ENCODE peak calls at places on chromosomes 4 and X, in eight cellular contexts. B is thoracic aorta, E is ovary, F is right lobe of liver, R is cerebellum, V is HCT116, G is hepatocyte, C is endothelial cell. W is an unnamed sample.

GRCh38 chr4:125520258-125520990 is 205.7 kb downstream of the FAT4 start:
- DNase-seq in B (no peak), E (no peak), F (no peak), R (no peak), V (no peak), G (no peak), C (no peak), W (no peak)

GRCh38 chr4:64144994-64145393 is 264.3 kb downstream of the TECRL start:
- DNase-seq in B (no peak), E (no peak), F (no peak), R (no peak), V (no peak), G (no peak), C (no peak), W (no peak)

GRCh38 chr4:39698424-39699009 is 581 bp downstream of the UBE2K start:
- DNase-seq in B (no peak), E (peak; percentile 48), F (peak; percentile 63), R (peak; percentile 43), V (no peak), G (peak; percentile 60), C (peak; percentile 58), W (peak; percentile 36)

GRCh38 chr4:125200556-125200955 is 114.2 kb upstream of the FAT4 start:
- DNase-seq in B (no peak), E (no peak), F (no peak), R (no peak), V (no peak), G (no peak), C (no peak), W (no peak)

GRCh38 chrX:39969099-39969825 is 128.5 kb downstream of the BCOR start:
- DNase-seq in B (no peak), E (no peak), F (peak; percentile 31), R (no peak), V (no peak), G (no peak), C (no peak), W (no peak)

GRCh38 chr4:118842055-118842454 is 6.1 kb upstream of the SEC24D start:
- DNase-seq in B (no peak), E (no peak), F (no peak), R (no peak), V (peak; percentile 68), G (no peak), C (no peak), W (no peak)

GRCh38 chr4:151671541-151672059 is 89.2 kb downstream of the GATB start:
- DNase-seq in B (no peak), E (no peak), F (no peak), R (no peak), V (no peak), G (no peak), C (no peak), W (no peak)

GRCh38 chr4:25128671-25129070 is 31.6 kb downstream of the SEPSECS start:
- DNase-seq in B (no peak), E (no peak), F (no peak), R (no peak), V (no peak), G (no peak), C (no peak), W (no peak)

GRCh38 chrX:17160971-17161370 is 214.0 kb upstream of the NHS start:
- DNase-seq in B (no peak), E (no peak), F (no peak), R (no peak), V (no peak), G (no peak), C (no peak), W (no peak)

GRCh38 chrX:92231391-92231790 is 452.2 kb downstream of the PCDH11X start:
- DNase-seq in B (no peak), E (no peak), F (no peak), R (no peak), V (no peak), G (no peak), C (no peak), W (no peak)

GRCh38 chr4:59814402-59814801 is 1385.7 kb upstream of the ADGRL3 start:
- DNase-seq in B (no peak), E (no peak), F (no peak), R (no peak), V (no peak), G (peak; percentile 3), C (no peak), W (no peak)

GRCh38 chr4:143186634-143187033 is 1.9 kb downstream of the USP38 start:
- DNase-seq in B (no peak), E (no peak), F (no peak), R (no peak), V (no peak), G (peak; percentile 10), C (no peak), W (no peak)

GRCh38 chrX:40174594-40175415 is 77.0 kb upstream of the BCOR start:
- DNase-seq in B (no peak), E (peak; percentile 58), F (peak; percentile 51), R (peak; percentile 20), V (no peak), G (peak; percentile 82), C (peak; percentile 61), W (no peak)

GRCh38 chr4:11769425-11769824 is 340.7 kb upstream of the HS3ST1 start:
- DNase-seq in B (no peak), E (peak; percentile 78), F (no peak), R (no peak), V (no peak), G (peak; percentile 41), C (no peak), W (no peak)

GRCh38 chr4:8228319-8229250 is 29.5 kb downstream of the SH3TC1 start:
- DNase-seq in B (no peak), E (peak; percentile 83), F (peak; percentile 88), R (peak; percentile 47), V (no peak), G (peak; percentile 66), C (no peak), W (peak; percentile 86)

GRCh38 chrX:47097018-47097417 is 18.8 kb downstream of the RGN start:
- DNase-seq in B (no peak), E (no peak), F (no peak), R (no peak), V (no peak), G (no peak), C (no peak), W (no peak)

GRCh38 chrX:35382966-35383365 is 415.2 kb upstream of the MAGEB16 start:
- DNase-seq in B (no peak), E (no peak), F (no peak), R (no peak), V (no peak), G (no peak), C (no peak), W (no peak)

GRCh38 chr4:133618963-133619362 is 469.9 kb downstream of the PCDH10 start:
- DNase-seq in B (no peak), E (no peak), F (no peak), R (no peak), V (no peak), G (no peak), C (no peak), W (no peak)

GRCh38 chr4:39353478-39354177 is 12.5 kb downstream of the RFC1 start:
- DNase-seq in B (no peak), E (no peak), F (no peak), R (no peak), V (no peak), G (peak; percentile 20), C (no peak), W (no peak)

GRCh38 chr4:165096776-165097175 is 15.9 kb downstream of the TMEM192 start:
- DNase-seq in B (no peak), E (no peak), F (no peak), R (peak; percentile 17), V (no peak), G (peak; percentile 48), C (no peak), W (no peak)

GRCh38 chrX:46279925-46280313 is 265.3 kb downstream of the ZNF674 start:
- DNase-seq in B (no peak), E (no peak), F (no peak), R (no peak), V (no peak), G (no peak), C (no peak), W (no peak)

GRCh38 chr4:36687681-36688080 is 406.3 kb downstream of the DTHD1 start:
- DNase-seq in B (no peak), E (no peak), F (no peak), R (no peak), V (no peak), G (no peak), C (no peak), W (no peak)

GRCh38 chr4:89067407-89067806 is 10.4 kb upstream of the FAM13A start:
- DNase-seq in B (no peak), E (no peak), F (no peak), R (no peak), V (no peak), G (no peak), C (no peak), W (no peak)

GRCh38 chr4:94032754-94033153 is 174.9 kb upstream of the SMARCAD1 start:
- DNase-seq in B (no peak), E (no peak), F (no peak), R (no peak), V (no peak), G (no peak), C (no peak), W (no peak)

GRCh38 chr4:168725935-168726334 is 229.1 kb downstream of the PALLD start:
- DNase-seq in B (no peak), E (no peak), F (no peak), R (no peak), V (no peak), G (no peak), C (no peak), W (no peak)

GRCh38 chr4:181541396-181541795 is 701.8 kb upstream of the TENM3 start:
- DNase-seq in B (no peak), E (no peak), F (no peak), R (no peak), V (no peak), G (no peak), C (no peak), W (no peak)

GRCh38 chr4:49036528-49036927 is 50.5 kb downstream of the CWH43 start:
- DNase-seq in B (no peak), E (no peak), F (no peak), R (no peak), V (no peak), G (no peak), C (no peak), W (no peak)

GRCh38 chr4:98482847-98483806 is 175.3 kb downstream of the TSPAN5 start:
- DNase-seq in B (no peak), E (no peak), F (no peak), R (no peak), V (peak; percentile 10), G (no peak), C (no peak), W (no peak)

GRCh38 chr4:182922551-182923284 is 5.5 kb upstream of the DCTD start:
- DNase-seq in B (no peak), E (no peak), F (peak; percentile 49), R (no peak), V (no peak), G (peak; percentile 23), C (no peak), W (no peak)